ENCODE peak calls at places on chromosomes 13 and 19, in ten cellular contexts. W is PC-9; G is cardiac muscle cell; T is ovary; J is heart left ventricle; N is suprapubic skin; E is CD8-positive, alpha-beta T cell; L is left lung; B is lung; O is AG04450. F is an unnamed sample.
A peak's percentile ranks its signal among the peaks of the same experiment; 100 is the strongest.

GRCh38 chr13:104823071-104823470 is 1712.4 kb downstream of the EFNB2 start:
- DNase-seq in G (no peak), J (no peak), T (no peak), L (no peak), N (no peak), B (no peak), W (no peak), O (no peak), E (no peak), F (no peak)

GRCh38 chr19:18090545-18091216 is 3.9 kb upstream of the IL12RB1 start:
- DNase-seq in G (peak; percentile 49), N (no peak), T (no peak), B (no peak), J (no peak), L (peak; percentile 78), E (no peak), W (no peak), O (no peak), F (no peak)

GRCh38 chr19:5492281-5492812 is 37.1 kb downstream of the ZNRF4 start:
- DNase-seq in G (no peak), B (no peak), E (no peak), T (no peak), J (no peak), N (no peak), L (no peak), O (no peak), W (no peak), F (no peak)

GRCh38 chr19:40335855-40336700 is 12.1 kb downstream of the C19orf47 start:
- DNase-seq in W (no peak), G (no peak), T (no peak), B (no peak), N (no peak), O (no peak), L (peak; percentile 28), J (no peak), E (no peak), F (no peak)

GRCh38 chr13:64928704-64929499 is 2301.2 kb downstream of the PCDH9 start:
- DNase-seq in N (no peak), L (no peak), B (no peak), T (no peak), W (peak; percentile 34), J (no peak), E (no peak), G (peak; percentile 76), O (peak; percentile 27), F (no peak)

GRCh38 chr19:36009220-36009619 is 607 bp upstream of the SYNE4 start:
- DNase-seq in G (peak; percentile 76), J (peak; percentile 71), T (peak; percentile 72), N (peak; percentile 78), B (peak; percentile 63), L (peak; percentile 93), W (peak; percentile 65), E (no peak), O (peak; percentile 13), F (peak; percentile 40)

GRCh38 chr13:100423375-100423774 is 165.2 kb downstream of the GGACT start:
- DNase-seq in T (no peak), L (no peak), E (no peak), B (no peak), N (no peak), W (no peak), J (no peak), O (no peak), G (peak; percentile 31), F (no peak)

GRCh38 chr19:38046254-38047047 is 139.4 kb downstream of the SIPA1L3 start:
- DNase-seq in N (no peak), W (no peak), E (no peak), T (no peak), G (no peak), L (peak; percentile 74), J (no peak), B (no peak), O (no peak), F (no peak)

GRCh38 chr19:36051236-36051635 is 2.8 kb downstream of the THAP8 start:
- DNase-seq in G (no peak), L (no peak), B (no peak), W (no peak), N (no peak), T (no peak), J (no peak), O (no peak), E (no peak), F (peak; percentile 22)

GRCh38 chr13:31767175-31767900 is 28.0 kb downstream of the RXFP2 start:
- DNase-seq in O (peak; percentile 48), J (no peak), N (no peak), G (peak; percentile 88), B (no peak), W (no peak), E (no peak), T (no peak), L (no peak), F (no peak)

GRCh38 chr13:98869408-98870090 is 108.3 kb downstream of the DOCK9 start:
- DNase-seq in L (no peak), O (no peak), T (peak; percentile 26), W (no peak), J (peak; percentile 31), B (no peak), N (no peak), E (no peak), G (peak; percentile 27), F (no peak)

DNA sequence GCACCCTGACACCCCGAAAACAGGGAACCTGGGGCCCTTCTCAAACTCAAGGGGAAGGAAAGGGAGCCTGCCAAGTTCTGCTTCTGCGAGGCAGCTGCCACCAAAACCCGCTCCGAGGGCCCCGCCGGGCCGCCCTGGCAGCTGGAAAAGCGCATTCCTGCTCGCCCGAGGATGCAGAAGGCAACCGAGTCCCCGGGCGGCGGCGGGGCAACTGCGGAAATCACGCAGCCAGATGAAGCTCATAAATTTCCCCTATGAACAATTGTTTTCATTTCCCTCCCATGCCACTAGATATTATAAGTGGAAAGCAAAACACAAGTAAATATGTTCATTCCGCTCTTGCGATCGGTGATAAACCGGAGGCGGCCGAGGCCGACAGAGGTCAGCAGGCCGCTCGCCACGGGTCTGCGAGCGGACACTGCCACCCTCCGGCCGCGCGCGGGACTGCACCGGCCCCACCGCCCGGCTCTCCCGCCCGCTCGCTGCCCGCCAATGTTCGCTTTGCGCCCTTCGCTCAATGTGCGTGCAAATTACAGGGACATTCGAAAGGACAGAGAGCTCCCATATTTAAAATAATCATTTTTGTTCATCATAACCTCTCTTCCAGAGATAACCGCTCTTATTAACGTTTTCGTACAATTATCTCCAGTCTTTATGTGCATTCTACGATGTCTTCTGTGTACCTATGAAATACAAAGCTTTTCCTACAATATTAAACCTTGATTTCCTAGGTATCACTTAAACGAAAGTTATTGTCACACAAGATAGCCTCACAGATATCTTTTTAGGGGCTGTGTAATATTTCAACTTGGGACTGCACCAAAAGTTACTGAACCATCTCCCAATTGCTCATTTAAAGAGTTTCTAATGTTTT is 120.8 kb upstream of the ZNF507 start:
- DNase-seq in E (peak; percentile 15), W (peak; percentile 62), T (peak; percentile 62), N (no peak), L (peak; percentile 94), G (peak; percentile 58), O (no peak), J (peak; percentile 50), B (peak; percentile 45), F (no peak)
- TF ChIP-seq CTCF in E (peak; percentile 100), W (peak; percentile 94), T (peak; percentile 95), N (peak; percentile 95), L (peak; percentile 99), G (peak; percentile 97), O (peak; percentile 87), J (peak; percentile 100), B (peak; percentile 96), F (peak; percentile 100)

GRCh38 chr13:113421673-113422270 is 31.5 kb downstream of the ADPRHL1 start:
- DNase-seq in O (peak; percentile 13), L (no peak), N (no peak), T (peak; percentile 53), E (no peak), G (peak; percentile 65), J (no peak), W (no peak), B (no peak), F (no peak)

GRCh38 chr13:113419531-113420183 is 33.6 kb downstream of the ADPRHL1 start:
- DNase-seq in E (no peak), L (no peak), T (no peak), G (no peak), W (no peak), O (no peak), N (no peak), B (no peak), J (no peak), F (no peak)

GRCh38 chr13:113423225-113424170 is 29.8 kb downstream of the ADPRHL1 start:
- DNase-seq in O (no peak), W (no peak), G (no peak), B (no peak), T (no peak), L (no peak), N (no peak), J (no peak), E (no peak), F (no peak)

GRCh38 chr13:113420833-113421600 is 32.3 kb downstream of the ADPRHL1 start:
- DNase-seq in N (no peak), J (no peak), E (no peak), T (no peak), L (no peak), O (no peak), G (no peak), B (no peak), W (no peak), F (no peak)

DNA sequence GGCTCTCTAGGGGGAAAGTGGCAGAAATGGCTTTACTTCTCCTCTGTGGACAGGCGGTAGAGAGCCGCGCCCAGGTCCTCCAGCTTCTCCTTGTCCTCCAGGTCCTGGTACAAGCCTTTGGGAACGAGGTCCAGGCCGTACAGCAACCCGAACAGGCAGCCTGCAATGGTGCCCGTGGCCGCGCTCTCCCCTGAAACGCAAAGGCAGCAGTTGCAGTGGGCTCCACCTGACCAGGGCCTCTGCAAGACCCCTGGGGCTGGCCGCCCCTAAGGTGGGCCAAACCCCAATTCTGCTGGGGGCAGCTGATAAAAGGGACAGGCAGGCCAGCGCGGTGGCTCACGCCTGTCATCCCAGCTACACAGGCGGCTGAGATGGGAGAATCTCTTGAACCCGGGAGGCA is 30.5 kb downstream of the ADPRHL1 start:
- DNase-seq in O (no peak), W (no peak), B (no peak), N (no peak), T (no peak), E (no peak), J (no peak), G (no peak), L (peak; percentile 77), F (no peak)
- H3K27ac ChIP-seq in O (no peak overlapping the region), W (no peak overlapping the region), B (no peak overlapping the region), N (no peak overlapping the region), T (no peak overlapping the region), E (no peak overlapping the region), J (no peak overlapping the region), G (no peak overlapping the region), L (no peak overlapping the region), F (no peak overlapping the region)

GRCh38 chr19:1245884-1246816 is 2.2 kb upstream of the MIDN start:
- DNase-seq in L (no peak), W (no peak), J (peak; percentile 82), E (no peak), N (peak; percentile 86), O (no peak), G (no peak), B (no peak), T (peak; percentile 90), F (no peak)
- H3K4me3 ChIP-seq in L (no peak overlapping the region), W (no peak overlapping the region), J (no peak overlapping the region), E (no peak overlapping the region), N (peak overlapping the region; percentile 42), O (no peak overlapping the region), G (no peak overlapping the region), B (no peak overlapping the region), T (no peak overlapping the region), F (no peak overlapping the region)

DNA sequence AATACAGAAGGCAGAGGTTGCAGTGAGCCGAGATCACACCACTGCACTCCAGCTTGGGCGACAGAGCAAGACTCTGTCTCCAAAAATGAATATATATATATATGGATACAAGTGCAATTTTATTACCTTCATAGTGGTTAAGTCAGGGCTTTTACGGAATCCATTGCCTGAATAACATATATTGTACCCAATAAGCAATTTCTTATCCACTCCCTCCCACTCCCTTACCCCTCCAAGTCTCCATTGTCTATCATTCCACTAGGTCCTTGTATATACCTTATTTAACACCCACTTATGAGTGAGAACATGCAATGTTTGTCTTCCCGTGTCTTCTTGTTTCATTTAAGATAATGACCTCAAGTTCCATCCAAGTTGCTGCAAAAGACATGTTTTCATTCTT is 48.3 kb upstream of the AKAP11 start:
- DNase-seq in O (no peak), L (no peak), J (no peak), E (no peak), T (no peak), G (no peak), B (no peak), N (no peak), W (no peak), F (no peak)
- TF ChIP-seq CTCF in O (no peak), L (no peak), J (no peak), E (no peak), T (no peak), G (no peak), B (no peak), N (no peak), W (no peak), F (no peak)